ENCODE peak calls at places on chromosomes 5 and 9, in five cellular contexts. Z, G, L, E and P are unnamed samples.

GRCh38 chr5:89229331-89230070 is 346.5 kb upstream of the MEF2C start:
- DNase-seq in Z (no peak), G (no peak), L (no peak), E (no peak), P (no peak)

GRCh38 chr9:89481161-89481915 is 16.6 kb downstream of the SEMA4D start:
- DNase-seq in Z (no peak), G (no peak), L (no peak), E (no peak), P (no peak)

GRCh38 chr5:59003124-59003523 is 420.2 kb downstream of the RAB3C start:
- DNase-seq in Z (no peak), G (no peak), L (no peak), E (no peak), P (no peak)

GRCh38 chr9:137383453-137384115 is 39.4 kb downstream of the EXD3 start:
- DNase-seq in Z (no peak), G (peak), L (no peak), E (no peak), P (no peak)

GRCh38 chr5:103369125-103370120 is 110.9 kb downstream of the MACIR start:
- DNase-seq in Z (no peak), G (no peak), L (no peak), E (no peak), P (no peak)

GRCh38 chr5:10310073-10310779 is 2.5 kb upstream of the CMBL start:
- DNase-seq in Z (peak), G (no peak), L (peak), E (no peak), P (no peak)

GRCh38 chr5:98414938-98415337 is 358.5 kb upstream of the RGMB start:
- DNase-seq in Z (peak), G (no peak), L (no peak), E (no peak), P (no peak)

GRCh38 chr9:129482521-129483466 is 138.1 kb downstream of the C9orf50 start:
- DNase-seq in Z (peak), G (peak), L (peak), E (no peak), P (no peak)

GRCh38 chr5:111757582-111758283 is 739 bp upstream of the NREP start:
- DNase-seq in Z (peak), G (peak), L (peak), E (peak), P (peak)

GRCh38 chr9:69785757-69786156 is 25.9 kb upstream of the PTAR1 start:
- DNase-seq in Z (peak), G (no peak), L (no peak), E (peak), P (no peak)

GRCh38 chr9:108694191-108694590 is 161.6 kb downstream of the ACTL7B start:
- DNase-seq in Z (peak), G (no peak), L (no peak), E (no peak), P (no peak)

GRCh38 chr5:30502277-30502676 is 691.2 kb upstream of the CDH6 start:
- DNase-seq in Z (no peak), G (no peak), L (no peak), E (no peak), P (no peak)

GRCh38 chr9:36154213-36154952 is 14.8 kb upstream of the CCIN start:
- DNase-seq in Z (peak), G (peak), L (no peak), E (peak), P (no peak)

GRCh38 chr5:56350030-56350594 is 117.0 kb upstream of the ANKRD55 start:
- DNase-seq in Z (no peak), G (no peak), L (no peak), E (no peak), P (no peak)

GRCh38 chr9:6355728-6356127 is 27.6 kb downstream of the TPD52L3 start:
- DNase-seq in Z (peak), G (no peak), L (no peak), E (no peak), P (no peak)

GRCh38 chr9:96383165-96383939 is at the start of gene SLC35D2:
- DNase-seq in Z (peak), G (peak), L (no peak), E (peak), P (no peak)

GRCh38 chr5:178182158-178182876 is 4.9 kb downstream of the GMCL2 start:
- DNase-seq in Z (no peak), G (no peak), L (no peak), E (peak), P (no peak)

GRCh38 chr9:128703616-128704355 is 1.5 kb downstream of the PKN3 start:
- DNase-seq in Z (no peak), G (peak), L (no peak), E (no peak), P (no peak)

GRCh38 chr5:71811779-71812178 is 92.7 kb downstream of the CARTPT start:
- DNase-seq in Z (no peak), G (no peak), L (no peak), E (no peak), P (no peak)

GRCh38 chr9:118316831-118317230 is 612.6 kb downstream of the TLR4 start:
- DNase-seq in Z (no peak), G (no peak), L (no peak), E (no peak), P (no peak)

GRCh38 chr5:935510-936084 is 42.9 kb downstream of the TRIP13 start:
- DNase-seq in Z (no peak), G (no peak), L (no peak), E (peak), P (no peak)